ENCODE peak calls at places on chromosomes 6 and 20, in ten cellular contexts. W is NCI-H1105 treated with DMSO at 0.1 percent for 48 hours, D is choroid plexus epithelial cell, G is heart left ventricle, P is NCI-H774, V is EL, R is NCI-H1436, Z is NCI-H446, C is germinal center, A is Caki2. H is an unnamed sample.

GRCh38 chr6:129671442-129672344 is 38.3 kb downstream of the ARHGAP18 start:
- DNase-seq in Z (no peak), A (no peak), V (peak; percentile 29), D (peak; percentile 35), W (no peak), C (peak; percentile 50), P (no peak), R (no peak), G (no peak), H (no peak)

GRCh38 chr6:12276332-12276943 is 13.7 kb upstream of the EDN1 start:
- DNase-seq in Z (no peak), P (no peak), G (no peak), D (no peak), A (no peak), V (no peak), R (no peak), W (no peak), C (no peak), H (no peak)

GRCh38 chr6:155177369-155177961 is 86.3 kb upstream of the CLDN20 start:
- DNase-seq in A (peak; percentile 39), V (peak; percentile 72), C (peak; percentile 53), Z (peak; percentile 60), G (no peak), P (peak; percentile 55), D (peak; percentile 90), W (peak; percentile 80), R (peak; percentile 61), H (peak; percentile 19)

GRCh38 chr6:52663120-52663934 is 7.6 kb upstream of the TMEM14A start:
- DNase-seq in D (peak; percentile 89), W (peak; percentile 81), Z (peak; percentile 76), P (peak; percentile 28), A (peak; percentile 70), R (peak; percentile 61), C (peak; percentile 71), V (peak; percentile 82), G (peak; percentile 33), H (peak; percentile 35)

GRCh38 chr6:3340358-3340798 is 81.6 kb downstream of the PSMG4 start:
- DNase-seq in A (no peak), C (no peak), D (peak; percentile 58), W (no peak), V (no peak), R (no peak), P (no peak), Z (no peak), G (no peak), H (no peak)

GRCh38 chr20:39602649-39603048 is 640.5 kb downstream of the DHX35 start:
- DNase-seq in V (no peak), Z (no peak), W (no peak), G (no peak), R (no peak), P (no peak), A (no peak), C (no peak), D (no peak), H (no peak)

GRCh38 chr6:87944541-87944954 is 103.1 kb upstream of the SPACA1 start:
- DNase-seq in Z (peak; percentile 90), G (peak; percentile 62), C (no peak), A (no peak), V (peak; percentile 60), P (no peak), D (peak; percentile 32), R (no peak), W (peak; percentile 46), H (no peak)

GRCh38 chr6:7515363-7515762 is 26.1 kb upstream of the DSP start:
- DNase-seq in R (no peak), P (no peak), V (no peak), D (no peak), A (no peak), W (no peak), Z (no peak), G (no peak), C (no peak), H (no peak)

GRCh38 chr6:96909826-96910225 is 12.1 kb upstream of the NDUFAF4 start:
- DNase-seq in D (no peak), W (no peak), P (no peak), C (no peak), V (no peak), R (no peak), A (no peak), Z (no peak), G (no peak), H (no peak)

GRCh38 chr6:127796713-127797112 is 104.1 kb downstream of the THEMIS start:
- DNase-seq in D (no peak), Z (no peak), R (no peak), P (no peak), G (no peak), A (no peak), C (no peak), V (no peak), W (no peak), H (no peak)

GRCh38 chr6:14540276-14540675 is 422.7 kb downstream of the CD83 start:
- DNase-seq in V (no peak), C (no peak), R (no peak), A (no peak), G (no peak), P (no peak), Z (no peak), D (no peak), W (no peak), H (no peak)

GRCh38 chr20:21028921-21029320 is 77.2 kb downstream of the LINC00237 start:
- DNase-seq in G (no peak), V (no peak), D (no peak), C (no peak), A (no peak), W (no peak), P (no peak), R (no peak), Z (no peak), H (no peak)

GRCh38 chr6:117483004-117483644 is 650 bp downstream of the DCBLD1 start:
- DNase-seq in W (peak; percentile 65), R (no peak), A (peak; percentile 46), V (peak; percentile 65), C (peak; percentile 8), P (peak; percentile 68), G (peak; percentile 56), Z (peak; percentile 18), D (peak; percentile 55), H (peak; percentile 87)

GRCh38 chr6:167509853-167510220 is 185.0 kb downstream of the TTLL2 start:
- DNase-seq in Z (no peak), V (no peak), R (no peak), W (no peak), P (no peak), G (no peak), C (no peak), A (no peak), D (no peak), H (no peak)

GRCh38 chr6:75842732-75843131 is 93.7 kb downstream of the MYO6 start:
- DNase-seq in V (no peak), Z (no peak), R (no peak), W (no peak), C (no peak), P (no peak), D (no peak), G (no peak), A (no peak), H (no peak)

GRCh38 chr6:108942556-108943492 is 94.6 kb downstream of the ARMC2 start:
- DNase-seq in C (no peak), P (no peak), V (no peak), D (no peak), Z (no peak), W (no peak), G (no peak), R (no peak), A (no peak), H (no peak)

GRCh38 chr6:135258970-135259369 is 77.9 kb downstream of the MYB start:
- DNase-seq in D (no peak), P (no peak), G (no peak), V (no peak), C (no peak), R (no peak), W (no peak), Z (no peak), A (no peak), H (no peak)

GRCh38 chr20:59094576-59094975 is 52.0 kb upstream of the PRELID3B start:
- DNase-seq in R (no peak), P (no peak), G (no peak), C (no peak), V (no peak), W (no peak), Z (no peak), D (no peak), A (no peak), H (no peak)

GRCh38 chr6:36820700-36821580 is 18.3 kb downstream of the CPNE5 start:
- DNase-seq in Z (no peak), G (peak; percentile 65), V (peak; percentile 75), C (no peak), W (no peak), P (no peak), A (peak; percentile 69), R (no peak), D (peak; percentile 79), H (peak; percentile 47)

GRCh38 chr6:138468320-138469015 is 30.8 kb downstream of the NHSL1 start:
- DNase-seq in C (no peak), R (no peak), W (no peak), D (peak; percentile 78), A (peak; percentile 66), P (no peak), V (peak; percentile 28), G (no peak), Z (no peak), H (no peak)

GRCh38 chr6:4322846-4323309 is 187.5 kb upstream of the ECI2 start:
- DNase-seq in P (no peak), Z (no peak), D (peak; percentile 51), G (no peak), C (no peak), V (peak; percentile 51), A (peak; percentile 6), R (no peak), W (no peak), H (no peak)

GRCh38 chr20:6140947-6141346 is 18.1 kb upstream of the FERMT1 start:
- DNase-seq in A (no peak), Z (no peak), C (no peak), P (no peak), W (no peak), G (no peak), D (peak; percentile 17), R (no peak), V (peak; percentile 10), H (no peak)

GRCh38 chr6:3052481-3053230 is 15.6 kb upstream of the RIPK1 start:
- DNase-seq in C (no peak), A (no peak), G (no peak), P (no peak), W (no peak), V (no peak), R (no peak), D (no peak), Z (no peak), H (no peak)

GRCh38 chr20:56208121-56208520 is 40.4 kb upstream of the MC3R start:
- DNase-seq in D (no peak), Z (no peak), V (no peak), R (no peak), C (no peak), A (no peak), G (no peak), W (no peak), P (no peak), H (no peak)

GRCh38 chr20:18057994-18058349 is 256 bp upstream of the OVOL2 start:
- DNase-seq in A (no peak), V (no peak), P (peak; percentile 61), Z (no peak), R (no peak), G (no peak), W (peak; percentile 55), C (no peak), D (no peak), H (peak; percentile 62)

GRCh38 chr6:160992323-160993314 is 1.1 kb downstream of the MAP3K4 start:
- DNase-seq in G (peak; percentile 50), V (peak; percentile 72), R (peak; percentile 66), W (peak; percentile 82), D (peak; percentile 86), P (peak; percentile 43), Z (peak; percentile 58), C (peak; percentile 33), A (peak; percentile 63), H (peak; percentile 60)

GRCh38 chr6:163667372-163668060 is 253.0 kb downstream of the QKI start:
- DNase-seq in Z (no peak), C (peak; percentile 82), A (no peak), V (peak; percentile 51), R (peak; percentile 7), W (no peak), P (no peak), G (peak; percentile 61), D (peak; percentile 86), H (no peak)

GRCh38 chr6:29769336-29769735 is 46.1 kb downstream of the HLA-F start:
- DNase-seq in G (no peak), A (no peak), D (no peak), V (no peak), R (no peak), C (no peak), W (no peak), Z (no peak), P (no peak), H (no peak)

H was measured in NCI-H2029.